ENCODE peak calls at places on chromosomes 13 and 19, in five cellular contexts. A is cardiac muscle cell, U is lower lobe of right lung, M is IMR-90, R is pancreas. W is an unnamed sample.

GRCh38 chr19:42178791-42179500 is 38.5 kb downstream of the DEDD2 start:
- DNase-seq in A (peak; percentile 15), R (no peak), M (no peak), U (no peak), W (no peak)

GRCh38 chr13:19634129-19634740 is 776 bp downstream of the MPHOSPH8 start:
- DNase-seq in A (peak; percentile 33), M (peak; percentile 57), R (no peak), U (no peak), W (peak; percentile 33)

GRCh38 chr13:111913790-111914189 is 153.2 kb upstream of the SOX1 start:
- DNase-seq in U (no peak), R (no peak), A (no peak), M (no peak), W (no peak)

GRCh38 chr19:18294467-18294864 is 13.0 kb upstream of the JUND start:
- DNase-seq in M (no peak), A (no peak), U (peak; percentile 72), R (no peak), W (peak; percentile 66)

GRCh38 chr19:23093832-23094231 is 23.0 kb upstream of the ZNF730 start:
- DNase-seq in A (no peak), U (no peak), M (no peak), R (no peak), W (no peak)

GRCh38 chr13:110023729-110024645 is 237.6 kb upstream of the IRS2 start:
- DNase-seq in M (peak; percentile 68), A (peak; percentile 61), U (no peak), R (no peak), W (peak; percentile 37)

GRCh38 chr13:42702726-42703125 is 78.7 kb upstream of the FAM216B start:
- DNase-seq in U (no peak), A (no peak), R (no peak), M (no peak), W (no peak)

GRCh38 chr19:7377196-7377595 is 28.5 kb downstream of the ARHGEF18 start:
- DNase-seq in A (no peak), U (no peak), R (peak; percentile 9), M (no peak), W (no peak)

GRCh38 chr13:114131581-114132418 is 623 bp downstream of the RASA3 start:
- DNase-seq in M (no peak), U (peak; percentile 62), A (peak; percentile 49), R (peak; percentile 86), W (no peak)

GRCh38 chr19:33438016-33438671 is 64.6 kb downstream of the CEBPG start:
- DNase-seq in M (peak; percentile 10), R (peak; percentile 44), A (no peak), U (peak; percentile 28), W (no peak)

GRCh38 chr13:30780338-30780981 is 45.1 kb downstream of the ALOX5AP start:
- DNase-seq in A (no peak), R (no peak), U (no peak), M (no peak), W (no peak)
- H3K4me1 ChIP-seq in A (no peaks in the 10 kb centered on the region), R (peaks cover 3% of the 10 kb centered on the region), U (no peaks in the 10 kb centered on the region), M (no peaks in the 10 kb centered on the region), W (no peaks in the 10 kb centered on the region)

DNA sequence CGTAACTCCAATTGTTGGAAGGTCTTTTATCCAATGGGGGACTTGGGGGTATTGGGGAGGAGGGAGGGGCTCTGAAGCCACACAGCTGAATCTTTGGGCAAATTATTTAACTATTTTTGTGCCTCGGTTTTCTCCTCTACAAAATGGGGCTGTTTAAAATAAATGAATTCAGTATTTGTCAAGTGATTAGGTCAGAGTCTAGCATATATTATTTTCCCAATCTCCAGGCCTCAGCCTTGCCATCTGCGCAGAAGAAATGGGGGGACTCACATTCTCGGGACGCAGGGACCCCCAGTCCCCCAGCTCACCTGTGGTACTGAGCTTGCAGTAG is 1.5 kb downstream of the TLE5 start:
- DNase-seq in U (no peak), M (no peak), A (no peak), R (no peak), W (no peak)
- H3K4me1 ChIP-seq in U (peaks cover 68% of the 10 kb centered on the region), M (peaks cover 23% of the 10 kb centered on the region), A (peaks cover 12% of the 10 kb centered on the region), R (peaks cover 23% of the 10 kb centered on the region), W (peaks cover 43% of the 10 kb centered on the region)

GRCh38 chr19:51610576-51610975 is 19.6 kb downstream of the SIGLEC5 start:
- DNase-seq in M (no peak), A (no peak), R (no peak), U (no peak), W (no peak)

GRCh38 chr19:51615991-51616390 is 14.2 kb downstream of the SIGLEC5 start:
- DNase-seq in A (no peak), U (no peak), R (no peak), M (no peak), W (no peak)

GRCh38 chr19:51614789-51615188 is 15.4 kb downstream of the SIGLEC5 start:
- DNase-seq in M (no peak), A (no peak), U (no peak), R (no peak), W (no peak)
- H3K4me1 ChIP-seq in M (no peaks in the 10 kb centered on the region), A (no peaks in the 10 kb centered on the region), U (no peaks in the 10 kb centered on the region), R (no peaks in the 10 kb centered on the region), W (no peaks in the 10 kb centered on the region)

DNA sequence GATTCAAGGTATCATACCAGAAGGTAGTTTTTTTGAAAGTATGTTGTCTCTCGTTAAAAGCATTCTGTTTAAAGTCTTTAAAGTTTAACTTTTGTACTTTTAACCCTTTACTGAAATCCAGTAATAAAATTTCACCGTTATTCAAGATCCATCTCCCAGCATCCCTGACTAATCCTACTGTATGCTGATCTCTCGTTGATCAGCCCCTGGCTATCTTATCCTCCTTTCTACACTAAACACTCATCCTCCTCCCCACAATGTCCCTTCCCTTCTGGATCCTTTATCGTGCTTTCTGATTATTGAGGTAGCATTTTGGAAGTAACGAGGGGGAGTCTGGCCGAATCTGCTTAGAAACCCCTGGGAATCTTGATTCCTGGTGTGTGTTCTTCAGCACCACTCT is 1.3 kb downstream of the TPP2 start:
- DNase-seq in R (no peak), A (no peak), U (no peak), M (peak; percentile 6), W (no peak)
- H3K4me1 ChIP-seq in R (no peaks in the 10 kb centered on the region), A (peaks cover 6% of the 10 kb centered on the region), U (peaks cover 53% of the 10 kb centered on the region), M (peaks cover 2% of the 10 kb centered on the region), W (peaks cover 18% of the 10 kb centered on the region)

GRCh38 chr13:97975851-97976550 is 22.5 kb downstream of the IPO5 start:
- DNase-seq in R (peak; percentile 95), U (peak; percentile 66), M (peak; percentile 79), A (peak; percentile 96), W (peak; percentile 94)
- H3K4me1 ChIP-seq in R (no peaks in the 10 kb centered on the region), U (peaks cover 27% of the 10 kb centered on the region), M (peaks cover 4% of the 10 kb centered on the region), A (peaks cover 18% of the 10 kb centered on the region), W (peaks cover 20% of the 10 kb centered on the region)

DNA sequence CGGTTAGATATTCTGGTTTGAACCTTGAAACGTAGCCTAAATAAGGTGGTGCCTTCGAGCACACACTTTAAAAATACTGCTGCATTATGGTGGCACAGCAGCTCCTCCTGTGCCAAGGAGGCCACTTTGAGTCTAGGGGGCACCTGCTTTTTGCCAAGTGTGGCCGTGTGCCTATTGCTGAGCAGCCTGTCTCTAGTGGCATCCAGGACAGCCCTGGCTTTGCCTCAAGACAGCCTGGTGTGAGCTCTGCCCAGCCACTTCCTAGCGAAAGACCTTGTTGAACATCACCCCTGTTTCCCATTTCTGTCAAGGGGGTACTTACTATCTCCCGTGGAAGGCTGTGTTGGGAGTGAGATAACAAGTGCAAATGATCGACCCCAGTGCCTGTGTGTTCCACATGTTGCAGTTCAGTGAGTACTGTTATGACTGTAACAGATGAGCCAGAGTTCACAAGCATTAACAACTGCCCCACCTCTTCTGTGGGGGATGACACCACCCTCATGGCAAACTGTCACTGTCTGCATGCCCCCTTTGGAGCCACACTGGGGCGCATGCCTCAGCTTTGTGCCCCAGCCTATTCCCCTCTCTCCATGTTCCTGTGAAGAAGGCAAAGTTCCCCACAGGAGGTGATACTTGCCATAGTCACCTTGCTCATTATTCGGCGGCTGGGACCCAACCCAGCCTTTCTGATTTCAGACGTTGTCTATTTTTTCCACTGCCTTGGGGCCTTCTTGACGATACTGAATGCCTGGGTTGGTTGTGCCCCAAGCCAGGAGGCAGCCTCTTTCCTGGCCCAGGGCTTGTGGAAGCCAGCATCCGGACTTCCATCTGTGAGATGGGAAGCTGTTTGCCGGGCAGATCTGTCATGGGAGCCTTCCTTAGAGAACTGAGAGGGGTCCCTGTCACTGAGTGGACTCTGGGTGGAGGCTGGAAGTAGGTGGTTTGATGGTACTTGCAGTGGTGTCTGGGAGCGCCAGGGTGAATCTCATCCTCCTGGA is 5.4 kb downstream of the GATAD2A start:
- DNase-seq in M (no peak), R (no peak), U (no peak), A (no peak), W (no peak)
- H3K4me1 ChIP-seq in M (peaks cover 9% of the 10 kb centered on the region), R (peaks cover 8% of the 10 kb centered on the region), U (peaks cover 60% of the 10 kb centered on the region), A (peaks cover 34% of the 10 kb centered on the region), W (peaks cover 29% of the 10 kb centered on the region)

GRCh38 chr13:102983496-102983895 is 82.7 kb downstream of the SLC10A2 start:
- DNase-seq in R (no peak), U (no peak), A (no peak), M (no peak), W (no peak)
- H3K4me1 ChIP-seq in R (no peaks in the 10 kb centered on the region), U (no peaks in the 10 kb centered on the region), A (no peaks in the 10 kb centered on the region), M (no peaks in the 10 kb centered on the region), W (no peaks in the 10 kb centered on the region)

DNA sequence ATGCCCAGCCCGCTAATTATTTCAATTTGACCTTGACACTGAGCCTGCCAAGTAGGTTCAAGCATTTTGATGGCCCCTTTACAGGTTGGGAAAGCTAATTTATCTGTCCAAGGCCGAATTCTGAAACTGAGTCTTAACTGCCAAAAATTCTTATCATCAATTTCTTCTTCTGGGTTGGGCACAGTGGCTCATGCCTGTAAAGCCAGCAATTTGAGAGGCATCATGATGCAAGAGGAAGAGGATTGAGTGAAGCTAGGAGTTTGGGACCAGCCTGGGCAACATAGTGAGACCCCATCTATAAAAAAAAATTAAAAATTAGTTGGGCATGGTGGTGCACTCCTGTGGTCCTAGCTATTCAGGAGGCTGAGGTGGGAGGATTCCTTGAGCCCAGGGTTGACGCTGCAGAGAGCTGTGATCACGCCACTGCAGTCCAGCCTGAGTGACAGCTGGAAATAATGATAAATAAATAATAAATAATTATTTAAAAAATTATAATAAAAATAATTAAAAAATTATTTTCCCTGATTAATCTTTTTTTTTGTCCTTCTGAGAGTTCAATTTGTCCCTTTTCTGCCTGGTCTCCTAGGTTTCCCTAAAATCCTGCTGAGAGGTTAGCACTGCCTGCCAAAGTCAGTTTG is 1.3 kb upstream of the LDLR start:
- DNase-seq in A (no peak), M (no peak), U (no peak), R (no peak), W (no peak)
- H3K4me1 ChIP-seq in A (peaks cover 26% of the 10 kb centered on the region), M (peaks cover 12% of the 10 kb centered on the region), U (peaks cover 55% of the 10 kb centered on the region), R (peaks cover 19% of the 10 kb centered on the region), W (peaks cover 69% of the 10 kb centered on the region)

W was measured in stomach.